ENCODE peak calls at places on chromosomes 1 and 21, in nine cellular contexts. L, R, S, Y, J, K, D, Z and A are unnamed samples.

GRCh38 chr21:43325968-43326367 is 101.0 kb downstream of the SIK1 start:
- DNase-seq in L (no peak), D (no peak), S (no peak), Y (no peak), Z (no peak), J (no peak), R (no peak), K (no peak), A (no peak)

GRCh38 chr21:46622226-46622625 is 13.2 kb upstream of the PRMT2 start:
- DNase-seq in L (no peak), S (no peak), Z (peak; percentile 49), J (no peak), D (no peak), R (peak; percentile 68), Y (no peak), K (peak; percentile 35), A (no peak)

GRCh38 chr1:230784163-230784562 is 37.0 kb downstream of the CAPN9 start:
- DNase-seq in R (no peak), Y (no peak), S (no peak), K (no peak), D (no peak), J (no peak), L (no peak), Z (no peak), A (no peak)

GRCh38 chr1:59316497-59317128 is 19.7 kb downstream of the FGGY start:
- DNase-seq in J (no peak), Z (peak; percentile 46), S (no peak), R (peak; percentile 68), K (no peak), Y (no peak), L (no peak), D (no peak), A (no peak)

GRCh38 chr21:38306407-38306806 is 49.6 kb downstream of the KCNJ15 start:
- DNase-seq in Z (peak; percentile 79), S (no peak), K (no peak), J (peak; percentile 96), D (no peak), Y (no peak), R (no peak), L (peak; percentile 40), A (peak; percentile 63)

GRCh38 chr1:216095400-216095799 is 327.8 kb downstream of the USH2A start:
- DNase-seq in Y (no peak), Z (no peak), L (no peak), D (no peak), J (no peak), K (no peak), S (no peak), R (no peak), A (no peak)

GRCh38 chr21:30710499-30710898 is 8.1 kb downstream of the KRTAP21-3 start:
- DNase-seq in S (no peak), D (no peak), K (no peak), J (no peak), L (no peak), R (no peak), Z (no peak), Y (no peak), A (no peak)

GRCh38 chr1:67768480-67768879 is 64.8 kb downstream of the GNG12 start:
- DNase-seq in L (no peak), R (no peak), Y (no peak), Z (no peak), J (no peak), S (no peak), D (no peak), K (no peak), A (no peak)

GRCh38 chr1:160419150-160419837 is 18.9 kb downstream of the VANGL2 start:
- DNase-seq in L (no peak), K (no peak), Z (no peak), Y (no peak), J (no peak), D (no peak), S (no peak), R (no peak), A (no peak)

GRCh38 chr1:60621524-60621923 is 460.8 kb upstream of the NFIA start:
- DNase-seq in S (no peak), Y (no peak), R (no peak), L (no peak), K (peak; percentile 16), J (no peak), Z (peak; percentile 77), D (no peak), A (no peak)

GRCh38 chr1:238485062-238485905 is 594.6 kb upstream of the ZP4 start:
- DNase-seq in D (no peak), K (no peak), L (peak; percentile 60), J (peak; percentile 89), Z (peak; percentile 40), Y (no peak), S (no peak), R (no peak), A (peak; percentile 75)

GRCh38 chr1:203524152-203524551 is 30.2 kb downstream of the OPTC start:
- DNase-seq in Y (no peak), L (no peak), S (no peak), K (no peak), Z (no peak), D (no peak), J (no peak), R (no peak), A (no peak)

GRCh38 chr1:197144570-197145325 is 1.7 kb downstream of the ASPM start:
- DNase-seq in L (peak; percentile 42), S (no peak), Z (peak; percentile 42), J (peak; percentile 41), D (no peak), K (no peak), R (no peak), Y (no peak), A (no peak)

GRCh38 chr21:16137106-16137505 is 407.3 kb downstream of the USP25 start:
- DNase-seq in K (no peak), L (no peak), R (no peak), Y (no peak), Z (peak; percentile 14), D (no peak), J (peak; percentile 49), S (no peak), A (no peak)

GRCh38 chr1:185068362-185068761 is 23.0 kb downstream of the RNF2 start:
- DNase-seq in S (no peak), R (no peak), Z (no peak), K (no peak), J (no peak), Y (no peak), L (no peak), D (no peak), A (no peak)

GRCh38 chr1:174982971-174983689 is 16.6 kb upstream of the CACYBP start:
- DNase-seq in K (no peak), D (no peak), L (peak; percentile 59), J (peak; percentile 63), R (no peak), Y (no peak), S (peak; percentile 46), Z (peak; percentile 77), A (no peak)